ENCODE peak calls at places on chromosomes 11 and 22, in ten cellular contexts. One of them, this sample, is unnamed.
A peak's percentile ranks its signal among the peaks of the same experiment; 100 is the strongest.

GRCh38 chr22:27507935-27508504 is 293.5 kb downstream of the MN1 start:
- DNase-seq in lower leg skin: no peak
- DNase-seq in neural progenitor cell: no peak
- DNase-seq in fibroblast of lung: no peak
- DNase-seq in activated CD8-positive, alpha-beta T cell treated with anti-CD3 and anti-CD28 coated beads for 36 hours: no peak
- DNase-seq in astrocyte: peak; percentile 39
- DNase-seq in B cell: no peak
- DNase-seq in nephron progenitor cell: no peak
- DNase-seq in HFF-Myc: no peak
- DNase-seq in A549: no peak
- DNase-seq in this sample: no peak

GRCh38 chr11:73384127-73384441 is 7.9 kb downstream of the RELT start:
- DNase-seq in B cell: no peak
- DNase-seq in A549: no peak
- DNase-seq in neural progenitor cell: no peak
- DNase-seq in fibroblast of lung: no peak
- DNase-seq in lower leg skin: no peak
- DNase-seq in activated CD8-positive, alpha-beta T cell treated with anti-CD3 and anti-CD28 coated beads for 36 hours: no peak
- DNase-seq in HFF-Myc: no peak
- DNase-seq in astrocyte: no peak
- DNase-seq in nephron progenitor cell: no peak
- DNase-seq in this sample: no peak

GRCh38 chr11:57798905-57799559 is 37.4 kb downstream of the CTNND1 start:
- DNase-seq in astrocyte: peak; percentile 68
- DNase-seq in neural progenitor cell: no peak
- DNase-seq in nephron progenitor cell: no peak
- DNase-seq in lower leg skin: peak; percentile 67
- DNase-seq in activated CD8-positive, alpha-beta T cell treated with anti-CD3 and anti-CD28 coated beads for 36 hours: no peak
- DNase-seq in fibroblast of lung: peak; percentile 51
- DNase-seq in A549: no peak
- DNase-seq in B cell: no peak
- DNase-seq in HFF-Myc: peak; percentile 56
- DNase-seq in this sample: no peak

GRCh38 chr22:30602049-30602448 is 4.9 kb upstream of the TCN2 start:
- DNase-seq in A549: no peak
- DNase-seq in lower leg skin: no peak
- DNase-seq in neural progenitor cell: peak; percentile 42
- DNase-seq in B cell: no peak
- DNase-seq in fibroblast of lung: peak; percentile 35
- DNase-seq in nephron progenitor cell: no peak
- DNase-seq in activated CD8-positive, alpha-beta T cell treated with anti-CD3 and anti-CD28 coated beads for 36 hours: peak; percentile 12
- DNase-seq in astrocyte: peak; percentile 12
- DNase-seq in HFF-Myc: no peak
- DNase-seq in this sample: no peak

GRCh38 chr22:45072322-45072903 is 62.6 kb upstream of the PHF21B start:
- DNase-seq in nephron progenitor cell: peak; percentile 40
- DNase-seq in B cell: no peak
- DNase-seq in neural progenitor cell: peak; percentile 58
- DNase-seq in fibroblast of lung: peak; percentile 48
- DNase-seq in activated CD8-positive, alpha-beta T cell treated with anti-CD3 and anti-CD28 coated beads for 36 hours: peak; percentile 26
- DNase-seq in HFF-Myc: peak; percentile 67
- DNase-seq in lower leg skin: no peak
- DNase-seq in astrocyte: peak; percentile 79
- DNase-seq in A549: peak; percentile 71
- DNase-seq in this sample: no peak

GRCh38 chr11:128716231-128716630 is 22.4 kb downstream of the FLI1 start:
- DNase-seq in HFF-Myc: no peak
- DNase-seq in nephron progenitor cell: no peak
- DNase-seq in neural progenitor cell: no peak
- DNase-seq in activated CD8-positive, alpha-beta T cell treated with anti-CD3 and anti-CD28 coated beads for 36 hours: peak; percentile 35
- DNase-seq in astrocyte: no peak
- DNase-seq in A549: no peak
- DNase-seq in B cell: no peak
- DNase-seq in fibroblast of lung: peak; percentile 18
- DNase-seq in lower leg skin: no peak
- DNase-seq in this sample: no peak

GRCh38 chr11:111474432-111474831 is 37.8 kb downstream of the BTG4 start:
- DNase-seq in neural progenitor cell: no peak
- DNase-seq in B cell: no peak
- DNase-seq in HFF-Myc: no peak
- DNase-seq in activated CD8-positive, alpha-beta T cell treated with anti-CD3 and anti-CD28 coated beads for 36 hours: no peak
- DNase-seq in lower leg skin: no peak
- DNase-seq in fibroblast of lung: no peak
- DNase-seq in astrocyte: no peak
- DNase-seq in A549: no peak
- DNase-seq in nephron progenitor cell: no peak
- DNase-seq in this sample: no peak

GRCh38 chr11:111253630-111254029 is 8.1 kb downstream of the POU2AF2 start:
- DNase-seq in neural progenitor cell: no peak
- DNase-seq in astrocyte: no peak
- DNase-seq in activated CD8-positive, alpha-beta T cell treated with anti-CD3 and anti-CD28 coated beads for 36 hours: no peak
- DNase-seq in HFF-Myc: no peak
- DNase-seq in nephron progenitor cell: no peak
- DNase-seq in fibroblast of lung: no peak
- DNase-seq in lower leg skin: no peak
- DNase-seq in B cell: no peak
- DNase-seq in A549: no peak
- DNase-seq in this sample: no peak

GRCh38 chr11:15768321-15768720 is 588.0 kb downstream of the SOX6 start:
- DNase-seq in neural progenitor cell: no peak
- DNase-seq in nephron progenitor cell: no peak
- DNase-seq in astrocyte: no peak
- DNase-seq in fibroblast of lung: no peak
- DNase-seq in A549: no peak
- DNase-seq in B cell: no peak
- DNase-seq in lower leg skin: no peak
- DNase-seq in activated CD8-positive, alpha-beta T cell treated with anti-CD3 and anti-CD28 coated beads for 36 hours: no peak
- DNase-seq in HFF-Myc: no peak
- DNase-seq in this sample: no peak

GRCh38 chr11:6022954-6023353 is 7.6 kb downstream of the OR56A1 start:
- DNase-seq in A549: peak; percentile 13
- DNase-seq in activated CD8-positive, alpha-beta T cell treated with anti-CD3 and anti-CD28 coated beads for 36 hours: peak; percentile 5
- DNase-seq in B cell: no peak
- DNase-seq in nephron progenitor cell: peak; percentile 12
- DNase-seq in astrocyte: peak; percentile 11
- DNase-seq in lower leg skin: no peak
- DNase-seq in HFF-Myc: no peak
- DNase-seq in fibroblast of lung: peak; percentile 40
- DNase-seq in neural progenitor cell: peak; percentile 76
- DNase-seq in this sample: no peak

GRCh38 chr11:128304666-128305485 is 282.5 kb downstream of the ETS1 start:
- DNase-seq in activated CD8-positive, alpha-beta T cell treated with anti-CD3 and anti-CD28 coated beads for 36 hours: no peak
- DNase-seq in HFF-Myc: no peak
- DNase-seq in B cell: no peak
- DNase-seq in neural progenitor cell: no peak
- DNase-seq in fibroblast of lung: no peak
- DNase-seq in nephron progenitor cell: no peak
- DNase-seq in A549: no peak
- DNase-seq in lower leg skin: no peak
- DNase-seq in astrocyte: no peak
- DNase-seq in this sample: no peak

DNA sequence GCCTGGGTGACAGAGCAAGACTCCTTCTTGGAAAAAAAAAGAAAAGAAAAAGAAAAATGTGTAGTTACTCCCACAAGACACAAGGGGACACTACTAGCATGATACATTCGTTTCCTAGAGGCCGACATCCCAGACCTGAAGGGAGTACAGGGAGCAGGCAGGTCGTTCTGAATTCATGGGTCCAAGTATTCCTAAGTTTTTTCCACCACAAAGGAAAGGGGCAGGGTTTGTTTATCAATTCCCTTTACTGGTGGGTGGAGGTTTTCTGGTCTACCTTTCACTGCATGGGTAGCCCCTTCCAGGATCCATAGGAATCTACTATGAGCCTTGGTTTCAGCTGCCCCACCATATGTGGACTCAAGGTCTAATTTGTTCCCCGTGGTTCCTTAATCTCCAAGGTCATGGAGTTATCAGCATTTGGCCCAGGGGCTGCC is 11.8 kb downstream of the TIGD3 start:
- DNase-seq in fibroblast of lung: peak; percentile 86
- DNase-seq in neural progenitor cell: peak; percentile 85
- DNase-seq in lower leg skin: no peak
- DNase-seq in nephron progenitor cell: no peak
- DNase-seq in A549: peak; percentile 90
- DNase-seq in HFF-Myc: peak; percentile 55
- DNase-seq in B cell: peak; percentile 74
- DNase-seq in activated CD8-positive, alpha-beta T cell treated with anti-CD3 and anti-CD28 coated beads for 36 hours: peak; percentile 38
- DNase-seq in astrocyte: peak; percentile 61
- DNase-seq in this sample: no peak
- TF ChIP-seq CTCF in fibroblast of lung: peak; percentile 65
- TF ChIP-seq CTCF in neural progenitor cell: peak; percentile 78
- TF ChIP-seq CTCF in lower leg skin: no peak
- TF ChIP-seq CTCF in nephron progenitor cell: peak; percentile 79
- TF ChIP-seq CTCF in A549: peak; percentile 85
- TF ChIP-seq CTCF in HFF-Myc: peak; percentile 58
- TF ChIP-seq CTCF in B cell: peak; percentile 81
- TF ChIP-seq CTCF in activated CD8-positive, alpha-beta T cell treated with anti-CD3 and anti-CD28 coated beads for 36 hours: peak; percentile 92
- TF ChIP-seq CTCF in astrocyte: peak; percentile 80
- TF ChIP-seq CTCF in this sample: peak; percentile 70

GRCh38 chr11:117239295-117239694 is 6.8 kb downstream of the RNF214 start:
- DNase-seq in B cell: no peak
- DNase-seq in HFF-Myc: peak; percentile 81
- DNase-seq in fibroblast of lung: peak; percentile 85
- DNase-seq in lower leg skin: no peak
- DNase-seq in neural progenitor cell: no peak
- DNase-seq in A549: peak; percentile 37
- DNase-seq in astrocyte: peak; percentile 94
- DNase-seq in activated CD8-positive, alpha-beta T cell treated with anti-CD3 and anti-CD28 coated beads for 36 hours: no peak
- DNase-seq in nephron progenitor cell: no peak
- DNase-seq in this sample: no peak
- TF ChIP-seq CTCF in B cell: no peak
- TF ChIP-seq CTCF in HFF-Myc: peak; percentile 51
- TF ChIP-seq CTCF in fibroblast of lung: peak; percentile 37
- TF ChIP-seq CTCF in lower leg skin: no peak
- TF ChIP-seq CTCF in neural progenitor cell: no peak
- TF ChIP-seq CTCF in A549: peak; percentile 12
- TF ChIP-seq CTCF in astrocyte: peak; percentile 56
- TF ChIP-seq CTCF in activated CD8-positive, alpha-beta T cell treated with anti-CD3 and anti-CD28 coated beads for 36 hours: no peak
- TF ChIP-seq CTCF in nephron progenitor cell: no peak
- TF ChIP-seq CTCF in this sample: no peak

GRCh38 chr22:38715852-38716251 is 10.1 kb downstream of the GTPBP1 start:
- DNase-seq in A549: no peak
- DNase-seq in HFF-Myc: no peak
- DNase-seq in nephron progenitor cell: no peak
- DNase-seq in activated CD8-positive, alpha-beta T cell treated with anti-CD3 and anti-CD28 coated beads for 36 hours: no peak
- DNase-seq in neural progenitor cell: no peak
- DNase-seq in lower leg skin: no peak
- DNase-seq in astrocyte: no peak
- DNase-seq in fibroblast of lung: no peak
- DNase-seq in B cell: no peak
- DNase-seq in this sample: no peak

GRCh38 chr22:38713921-38714320 is 8.2 kb downstream of the GTPBP1 start:
- DNase-seq in activated CD8-positive, alpha-beta T cell treated with anti-CD3 and anti-CD28 coated beads for 36 hours: no peak
- DNase-seq in fibroblast of lung: no peak
- DNase-seq in HFF-Myc: no peak
- DNase-seq in astrocyte: no peak
- DNase-seq in B cell: no peak
- DNase-seq in A549: no peak
- DNase-seq in nephron progenitor cell: no peak
- DNase-seq in lower leg skin: no peak
- DNase-seq in neural progenitor cell: no peak
- DNase-seq in this sample: no peak

GRCh38 chr22:38716827-38717226 is 11.1 kb downstream of the GTPBP1 start:
- DNase-seq in neural progenitor cell: no peak
- DNase-seq in lower leg skin: no peak
- DNase-seq in A549: no peak
- DNase-seq in HFF-Myc: no peak
- DNase-seq in astrocyte: no peak
- DNase-seq in nephron progenitor cell: no peak
- DNase-seq in B cell: no peak
- DNase-seq in fibroblast of lung: no peak
- DNase-seq in activated CD8-positive, alpha-beta T cell treated with anti-CD3 and anti-CD28 coated beads for 36 hours: no peak
- DNase-seq in this sample: no peak

GRCh38 chr22:38716271-38716670 is 10.5 kb downstream of the GTPBP1 start:
- DNase-seq in B cell: no peak
- DNase-seq in fibroblast of lung: no peak
- DNase-seq in activated CD8-positive, alpha-beta T cell treated with anti-CD3 and anti-CD28 coated beads for 36 hours: no peak
- DNase-seq in A549: no peak
- DNase-seq in HFF-Myc: no peak
- DNase-seq in neural progenitor cell: no peak
- DNase-seq in lower leg skin: no peak
- DNase-seq in astrocyte: no peak
- DNase-seq in nephron progenitor cell: no peak
- DNase-seq in this sample: no peak

DNA sequence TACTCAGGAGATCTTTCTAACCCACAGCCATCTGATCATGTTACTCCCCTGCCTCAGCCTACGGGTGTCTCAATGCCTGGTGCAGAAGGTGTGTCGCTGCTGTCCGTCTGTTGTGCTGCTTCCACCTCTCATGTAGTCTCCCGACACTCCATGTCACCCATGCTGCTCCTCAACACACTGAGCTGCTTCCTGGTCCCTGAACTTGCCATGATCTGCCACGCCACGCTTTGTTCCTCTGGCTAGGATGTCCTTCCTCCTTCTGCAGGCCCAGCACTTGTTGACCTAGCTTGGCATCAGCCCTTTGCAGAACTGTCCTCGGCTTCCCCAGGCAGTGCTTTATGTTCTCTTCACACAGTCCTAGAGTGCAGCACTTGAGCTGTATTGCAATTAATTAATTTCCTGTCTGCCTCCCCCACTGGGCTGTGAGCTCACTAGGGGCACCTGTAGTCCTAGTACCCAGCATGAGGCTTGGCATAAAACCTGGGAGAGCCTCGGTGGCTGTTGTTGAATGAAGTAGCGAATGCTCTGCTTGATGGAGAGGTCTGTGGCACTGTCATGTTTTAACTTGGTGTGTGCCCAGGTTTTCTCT is 9.5 kb downstream of the GTPBP1 start:
- DNase-seq in neural progenitor cell: no peak
- DNase-seq in A549: no peak
- DNase-seq in HFF-Myc: no peak
- DNase-seq in fibroblast of lung: no peak
- DNase-seq in astrocyte: no peak
- DNase-seq in B cell: no peak
- DNase-seq in activated CD8-positive, alpha-beta T cell treated with anti-CD3 and anti-CD28 coated beads for 36 hours: no peak
- DNase-seq in lower leg skin: no peak
- DNase-seq in nephron progenitor cell: no peak
- DNase-seq in this sample: no peak
- TF ChIP-seq CTCF in neural progenitor cell: no peak
- TF ChIP-seq CTCF in A549: no peak
- TF ChIP-seq CTCF in HFF-Myc: no peak
- TF ChIP-seq CTCF in fibroblast of lung: no peak
- TF ChIP-seq CTCF in astrocyte: no peak
- TF ChIP-seq CTCF in B cell: no peak
- TF ChIP-seq CTCF in activated CD8-positive, alpha-beta T cell treated with anti-CD3 and anti-CD28 coated beads for 36 hours: no peak
- TF ChIP-seq CTCF in lower leg skin: no peak
- TF ChIP-seq CTCF in nephron progenitor cell: no peak
- TF ChIP-seq CTCF in this sample: no peak

DNA sequence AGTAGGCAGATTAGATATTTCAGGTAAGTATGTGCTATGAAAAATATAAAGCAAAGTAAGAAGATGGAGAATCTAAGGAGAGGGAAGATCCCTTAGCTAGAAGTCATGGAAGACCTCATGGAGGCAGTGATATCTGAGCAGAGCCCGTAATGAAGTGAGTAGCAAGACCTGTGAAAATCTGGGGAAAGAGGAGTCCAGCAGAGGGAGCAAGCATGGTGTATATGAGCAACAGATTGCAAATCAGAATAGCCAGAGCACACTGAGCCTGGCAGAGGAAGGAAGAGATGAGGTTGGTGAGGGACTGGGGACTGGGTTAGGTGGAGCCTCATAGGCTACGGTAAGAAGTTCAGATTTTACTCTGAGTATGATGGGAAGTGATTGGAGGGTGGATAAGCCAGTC is 9.4 kb downstream of the LHFPL7 start:
- DNase-seq in astrocyte: no peak
- DNase-seq in fibroblast of lung: no peak
- DNase-seq in activated CD8-positive, alpha-beta T cell treated with anti-CD3 and anti-CD28 coated beads for 36 hours: no peak
- DNase-seq in A549: no peak
- DNase-seq in neural progenitor cell: peak; percentile 33
- DNase-seq in B cell: no peak
- DNase-seq in nephron progenitor cell: no peak
- DNase-seq in lower leg skin: no peak
- DNase-seq in HFF-Myc: no peak
- DNase-seq in this sample: no peak
- TF ChIP-seq CTCF in astrocyte: peak; percentile 12
- TF ChIP-seq CTCF in fibroblast of lung: peak; percentile 16
- TF ChIP-seq CTCF in activated CD8-positive, alpha-beta T cell treated with anti-CD3 and anti-CD28 coated beads for 36 hours: no peak
- TF ChIP-seq CTCF in A549: peak; percentile 33
- TF ChIP-seq CTCF in neural progenitor cell: peak; percentile 46
- TF ChIP-seq CTCF in B cell: no peak
- TF ChIP-seq CTCF in nephron progenitor cell: peak; percentile 11
- TF ChIP-seq CTCF in lower leg skin: no peak
- TF ChIP-seq CTCF in HFF-Myc: peak; percentile 26
- TF ChIP-seq CTCF in this sample: no peak

This sample was measured in natural killer cell.